ENCODE peak calls at places on chromosome 2, in seven cellular contexts. S is tibial artery; P is RWPE2; B is activated naive CD8-positive, alpha-beta T cell treated with anti-CD3 and anti-CD28 coated beads, Interleukin-2, amount 50 U/mL, for 24 hours; T is heart left ventricle; G is RCC 7860; J is activated T-cell treated with anti-CD3 and anti-CD28 coated beads for 1 hour. L is an unnamed sample.
A peak's percentile ranks its signal among the peaks of the same experiment; 100 is the strongest.

GRCh38 chr2:186105016-186105415 is 366.4 kb downstream of the FSIP2 start:
- DNase-seq in S (no peak), P (no peak), B (no peak), T (no peak), G (no peak), J (no peak), L (no peak)

GRCh38 chr2:120914839-120915521 is 179.3 kb downstream of the GLI2 start:
- DNase-seq in S (peak; percentile 81), P (peak; percentile 81), B (no peak), T (peak; percentile 88), G (peak; percentile 91), J (no peak), L (no peak)

GRCh38 chr2:44550571-44550970 is 188.8 kb downstream of the CAMKMT start:
- DNase-seq in S (no peak), P (no peak), B (no peak), T (no peak), G (peak; percentile 51), J (no peak), L (no peak)

GRCh38 chr2:28447943-28448737 is 47.7 kb upstream of the PLB1 start:
- DNase-seq in S (no peak), P (no peak), B (no peak), T (no peak), G (peak; percentile 59), J (no peak), L (no peak)

GRCh38 chr2:33535409-33535808 is 59.0 kb downstream of the RASGRP3 start:
- DNase-seq in S (no peak), P (no peak), B (no peak), T (no peak), G (no peak), J (no peak), L (no peak)

GRCh38 chr2:56448403-56448998 is 264.7 kb downstream of the CCDC85A start:
- DNase-seq in S (no peak), P (no peak), B (no peak), T (no peak), G (peak; percentile 92), J (no peak), L (no peak)

GRCh38 chr2:180125245-180125962 is 118.3 kb upstream of the CWC22 start:
- DNase-seq in S (peak; percentile 49), P (peak; percentile 60), B (peak; percentile 16), T (peak; percentile 57), G (peak; percentile 88), J (peak; percentile 11), L (peak; percentile 95)

GRCh38 chr2:157899125-157899839 is 23.2 kb upstream of the ACVR1 start:
- DNase-seq in S (no peak), P (no peak), B (no peak), T (no peak), G (no peak), J (no peak), L (no peak)

GRCh38 chr2:149972039-149972438 is 384.5 kb upstream of the MMADHC start:
- DNase-seq in S (no peak), P (no peak), B (no peak), T (no peak), G (no peak), J (no peak), L (no peak)

GRCh38 chr2:231123362-231123898 is 1.4 kb downstream of the HTR2B start:
- DNase-seq in S (no peak), P (no peak), B (no peak), T (no peak), G (no peak), J (no peak), L (no peak)

GRCh38 chr2:230360028-230360427 is 33.0 kb downstream of the SP140L start:
- DNase-seq in S (no peak), P (no peak), B (no peak), T (no peak), G (no peak), J (no peak), L (peak; percentile 23)

GRCh38 chr2:28055325-28055970 is 164.9 kb downstream of the BABAM2 start:
- DNase-seq in S (no peak), P (no peak), B (no peak), T (no peak), G (no peak), J (no peak), L (no peak)

GRCh38 chr2:257429-257828 is 6.4 kb downstream of the SH3YL1 start:
- DNase-seq in S (no peak), P (no peak), B (no peak), T (no peak), G (no peak), J (no peak), L (no peak)

GRCh38 chr2:85536479-85536878 is 2.5 kb upstream of the MAT2A start:
- DNase-seq in S (no peak), P (no peak), B (no peak), T (no peak), G (peak; percentile 38), J (no peak), L (no peak)

GRCh38 chr2:117523267-117523666 is 291.2 kb upstream of the DDX18 start:
- DNase-seq in S (peak; percentile 28), P (no peak), B (no peak), T (peak; percentile 80), G (no peak), J (no peak), L (peak; percentile 86)

GRCh38 chr2:64931536-64932326 is 57.5 kb upstream of the SLC1A4 start:
- DNase-seq in S (no peak), P (no peak), B (no peak), T (no peak), G (no peak), J (no peak), L (no peak)

GRCh38 chr2:59236723-59237122 is 995.6 kb upstream of the FANCL start:
- DNase-seq in S (no peak), P (no peak), B (no peak), T (no peak), G (no peak), J (no peak), L (no peak)

GRCh38 chr2:9060819-9061218 is 57.3 kb upstream of the MBOAT2 start:
- DNase-seq in S (no peak), P (no peak), B (no peak), T (no peak), G (no peak), J (no peak), L (no peak)

GRCh38 chr2:181685150-181685688 is 4.9 kb upstream of the NEUROD1 start:
- DNase-seq in S (no peak), P (no peak), B (peak; percentile 2), T (no peak), G (no peak), J (no peak), L (no peak)

L was measured in LNCaP clone FGC.